ENCODE peak calls at places on chromosomes 6 and 20, in eight cellular contexts. One of them, this sample, is unnamed.

GRCh38 chr6:169852504-169853195 is 101.2 kb downstream of the ERMARD start:
- DNase-seq in GM20000: no peak
- DNase-seq in HTR-8/SVneo: no peak
- DNase-seq in fibroblast of mammary gland: no peak
- DNase-seq in substantia nigra: no peak
- DNase-seq in AML-193: no peak
- DNase-seq in testis: peak; percentile 7
- DNase-seq in EH: no peak
- DNase-seq in this sample: no peak

GRCh38 chr20:25197173-25197869 is 1.8 kb downstream of the ENTPD6 start:
- DNase-seq in AML-193: no peak
- DNase-seq in GM20000: no peak
- DNase-seq in EH: no peak
- DNase-seq in testis: no peak
- DNase-seq in fibroblast of mammary gland: no peak
- DNase-seq in substantia nigra: no peak
- DNase-seq in HTR-8/SVneo: no peak
- DNase-seq in this sample: no peak

GRCh38 chr6:15247750-15248450 is 2.0 kb downstream of the JARID2 start:
- DNase-seq in EH: peak; percentile 87
- DNase-seq in AML-193: no peak
- DNase-seq in HTR-8/SVneo: peak; percentile 41
- DNase-seq in substantia nigra: peak; percentile 68
- DNase-seq in GM20000: peak; percentile 71
- DNase-seq in fibroblast of mammary gland: peak; percentile 60
- DNase-seq in testis: peak; percentile 58
- DNase-seq in this sample: peak; percentile 81

GRCh38 chr6:96809119-96809518 is 28.2 kb downstream of the GPR63 start:
- DNase-seq in substantia nigra: no peak
- DNase-seq in GM20000: no peak
- DNase-seq in AML-193: no peak
- DNase-seq in fibroblast of mammary gland: no peak
- DNase-seq in HTR-8/SVneo: no peak
- DNase-seq in testis: no peak
- DNase-seq in EH: no peak
- DNase-seq in this sample: peak; percentile 89

GRCh38 chr6:80404889-80405288 is 298.4 kb downstream of the BCKDHB start:
- DNase-seq in AML-193: no peak
- DNase-seq in testis: no peak
- DNase-seq in HTR-8/SVneo: no peak
- DNase-seq in substantia nigra: no peak
- DNase-seq in EH: no peak
- DNase-seq in fibroblast of mammary gland: no peak
- DNase-seq in GM20000: no peak
- DNase-seq in this sample: no peak

GRCh38 chr6:139230421-139230840 is 61.4 kb downstream of the TXLNB start:
- DNase-seq in substantia nigra: no peak
- DNase-seq in fibroblast of mammary gland: peak; percentile 55
- DNase-seq in HTR-8/SVneo: no peak
- DNase-seq in GM20000: no peak
- DNase-seq in AML-193: peak; percentile 12
- DNase-seq in testis: no peak
- DNase-seq in EH: peak; percentile 39
- DNase-seq in this sample: peak; percentile 45

GRCh38 chr6:50902260-50902659 is 83.6 kb downstream of the TFAP2B start:
- DNase-seq in HTR-8/SVneo: no peak
- DNase-seq in GM20000: no peak
- DNase-seq in AML-193: no peak
- DNase-seq in fibroblast of mammary gland: no peak
- DNase-seq in testis: no peak
- DNase-seq in EH: no peak
- DNase-seq in substantia nigra: no peak
- DNase-seq in this sample: no peak

GRCh38 chr6:31203345-31203979 is 33.0 kb upstream of the POU5F1 start:
- DNase-seq in EH: peak; percentile 69
- DNase-seq in substantia nigra: no peak
- DNase-seq in HTR-8/SVneo: no peak
- DNase-seq in testis: no peak
- DNase-seq in fibroblast of mammary gland: peak; percentile 83
- DNase-seq in GM20000: no peak
- DNase-seq in AML-193: peak; percentile 79
- DNase-seq in this sample: peak; percentile 96

GRCh38 chr6:148835920-148836441 is 89.2 kb downstream of the UST start:
- DNase-seq in AML-193: no peak
- DNase-seq in HTR-8/SVneo: no peak
- DNase-seq in testis: no peak
- DNase-seq in fibroblast of mammary gland: peak; percentile 96
- DNase-seq in GM20000: peak; percentile 24
- DNase-seq in EH: peak; percentile 95
- DNase-seq in substantia nigra: no peak
- DNase-seq in this sample: no peak

GRCh38 chr6:156719720-156720563 is 57.2 kb upstream of the ARID1B start:
- DNase-seq in GM20000: peak; percentile 75
- DNase-seq in AML-193: no peak
- DNase-seq in EH: peak; percentile 94
- DNase-seq in HTR-8/SVneo: peak; percentile 13
- DNase-seq in fibroblast of mammary gland: peak; percentile 91
- DNase-seq in testis: peak; percentile 94
- DNase-seq in substantia nigra: peak; percentile 50
- DNase-seq in this sample: no peak

GRCh38 chr6:91476000-91476399 is 889.1 kb upstream of the MAP3K7 start:
- DNase-seq in EH: no peak
- DNase-seq in GM20000: peak; percentile 7
- DNase-seq in testis: peak; percentile 16
- DNase-seq in fibroblast of mammary gland: peak; percentile 2
- DNase-seq in substantia nigra: peak; percentile 2
- DNase-seq in HTR-8/SVneo: peak; percentile 5
- DNase-seq in AML-193: no peak
- DNase-seq in this sample: peak; percentile 94

GRCh38 chr6:52391599-52391998 is 28.5 kb upstream of the EFHC1 start:
- DNase-seq in EH: no peak
- DNase-seq in testis: no peak
- DNase-seq in substantia nigra: no peak
- DNase-seq in GM20000: no peak
- DNase-seq in HTR-8/SVneo: no peak
- DNase-seq in AML-193: no peak
- DNase-seq in fibroblast of mammary gland: no peak
- DNase-seq in this sample: no peak

GRCh38 chr6:6179858-6180257 is 140.6 kb downstream of the F13A1 start:
- DNase-seq in substantia nigra: no peak
- DNase-seq in AML-193: no peak
- DNase-seq in GM20000: no peak
- DNase-seq in EH: no peak
- DNase-seq in testis: no peak
- DNase-seq in fibroblast of mammary gland: no peak
- DNase-seq in HTR-8/SVneo: no peak
- DNase-seq in this sample: no peak

GRCh38 chr6:16380220-16380809 is 141.9 kb downstream of the GMPR start:
- DNase-seq in HTR-8/SVneo: no peak
- DNase-seq in substantia nigra: no peak
- DNase-seq in testis: no peak
- DNase-seq in EH: no peak
- DNase-seq in GM20000: no peak
- DNase-seq in AML-193: no peak
- DNase-seq in fibroblast of mammary gland: no peak
- DNase-seq in this sample: no peak

GRCh38 chr20:12311102-12311865 is 393.6 kb downstream of the BTBD3 start:
- DNase-seq in AML-193: no peak
- DNase-seq in testis: no peak
- DNase-seq in HTR-8/SVneo: no peak
- DNase-seq in fibroblast of mammary gland: no peak
- DNase-seq in substantia nigra: no peak
- DNase-seq in EH: no peak
- DNase-seq in GM20000: no peak
- DNase-seq in this sample: no peak

GRCh38 chr20:4243071-4243470 is 227.7 kb upstream of the RNF24 start:
- DNase-seq in HTR-8/SVneo: no peak
- DNase-seq in EH: no peak
- DNase-seq in fibroblast of mammary gland: no peak
- DNase-seq in substantia nigra: no peak
- DNase-seq in AML-193: no peak
- DNase-seq in GM20000: no peak
- DNase-seq in testis: peak; percentile 64
- DNase-seq in this sample: no peak

GRCh38 chr6:33029297-33030184 is 20.1 kb upstream of the HLA-DOA start:
- DNase-seq in fibroblast of mammary gland: peak; percentile 1
- DNase-seq in substantia nigra: no peak
- DNase-seq in GM20000: peak; percentile 73
- DNase-seq in AML-193: no peak
- DNase-seq in EH: peak; percentile 8
- DNase-seq in HTR-8/SVneo: no peak
- DNase-seq in testis: peak; percentile 40
- DNase-seq in this sample: peak; percentile 81

GRCh38 chr6:52522151-52522626 is 54.7 kb downstream of the TRAM2 start:
- DNase-seq in GM20000: no peak
- DNase-seq in substantia nigra: no peak
- DNase-seq in HTR-8/SVneo: no peak
- DNase-seq in testis: no peak
- DNase-seq in EH: peak; percentile 79
- DNase-seq in fibroblast of mammary gland: peak; percentile 93
- DNase-seq in AML-193: no peak
- DNase-seq in this sample: no peak

GRCh38 chr20:50111829-50112495 is 988 bp downstream of the UBE2V1 start:
- DNase-seq in GM20000: no peak
- DNase-seq in fibroblast of mammary gland: no peak
- DNase-seq in AML-193: no peak
- DNase-seq in EH: no peak
- DNase-seq in substantia nigra: no peak
- DNase-seq in HTR-8/SVneo: no peak
- DNase-seq in testis: no peak
- DNase-seq in this sample: peak; percentile 26

GRCh38 chr6:112180095-112180820 is 74.1 kb downstream of the LAMA4 start:
- DNase-seq in AML-193: peak; percentile 89
- DNase-seq in HTR-8/SVneo: peak; percentile 45
- DNase-seq in testis: peak; percentile 27
- DNase-seq in fibroblast of mammary gland: peak; percentile 91
- DNase-seq in substantia nigra: no peak
- DNase-seq in EH: peak; percentile 89
- DNase-seq in GM20000: peak; percentile 57
- DNase-seq in this sample: peak; percentile 84

GRCh38 chr20:38875170-38875993 is 50.8 kb upstream of the FAM83D start:
- DNase-seq in testis: no peak
- DNase-seq in EH: no peak
- DNase-seq in AML-193: no peak
- DNase-seq in fibroblast of mammary gland: no peak
- DNase-seq in substantia nigra: no peak
- DNase-seq in GM20000: peak; percentile 79
- DNase-seq in HTR-8/SVneo: no peak
- DNase-seq in this sample: peak; percentile 42

GRCh38 chr6:143333081-143333480 is 117.4 kb downstream of the ADAT2 start:
- DNase-seq in fibroblast of mammary gland: no peak
- DNase-seq in testis: no peak
- DNase-seq in HTR-8/SVneo: no peak
- DNase-seq in AML-193: no peak
- DNase-seq in GM20000: no peak
- DNase-seq in EH: peak; percentile 59
- DNase-seq in substantia nigra: no peak
- DNase-seq in this sample: no peak

GRCh38 chr6:31107052-31107451 is 5.3 kb downstream of the C6orf15 start:
- DNase-seq in EH: no peak
- DNase-seq in AML-193: no peak
- DNase-seq in substantia nigra: no peak
- DNase-seq in HTR-8/SVneo: no peak
- DNase-seq in fibroblast of mammary gland: no peak
- DNase-seq in testis: no peak
- DNase-seq in GM20000: no peak
- DNase-seq in this sample: no peak

GRCh38 chr20:10550204-10551118 is 115.4 kb downstream of the SLX4IP start:
- DNase-seq in substantia nigra: no peak
- DNase-seq in GM20000: no peak
- DNase-seq in testis: no peak
- DNase-seq in AML-193: no peak
- DNase-seq in HTR-8/SVneo: no peak
- DNase-seq in fibroblast of mammary gland: no peak
- DNase-seq in EH: no peak
- DNase-seq in this sample: no peak

GRCh38 chr6:64006246-64006645 is 370.6 kb downstream of the PHF3 start:
- DNase-seq in HTR-8/SVneo: no peak
- DNase-seq in testis: no peak
- DNase-seq in EH: no peak
- DNase-seq in fibroblast of mammary gland: no peak
- DNase-seq in GM20000: no peak
- DNase-seq in substantia nigra: no peak
- DNase-seq in AML-193: no peak
- DNase-seq in this sample: peak; percentile 39

GRCh38 chr20:24987244-24987643 is 5.3 kb downstream of the APMAP start:
- DNase-seq in substantia nigra: no peak
- DNase-seq in AML-193: peak; percentile 12
- DNase-seq in EH: no peak
- DNase-seq in testis: no peak
- DNase-seq in HTR-8/SVneo: no peak
- DNase-seq in fibroblast of mammary gland: peak; percentile 29
- DNase-seq in GM20000: no peak
- DNase-seq in this sample: no peak

GRCh38 chr6:41347349-41348050 is 12.1 kb downstream of the NCR2 start:
- DNase-seq in EH: no peak
- DNase-seq in substantia nigra: no peak
- DNase-seq in HTR-8/SVneo: no peak
- DNase-seq in AML-193: no peak
- DNase-seq in fibroblast of mammary gland: peak; percentile 47
- DNase-seq in GM20000: no peak
- DNase-seq in testis: no peak
- DNase-seq in this sample: no peak

GRCh38 chr6:16355238-16355637 is 116.9 kb downstream of the GMPR start:
- DNase-seq in EH: no peak
- DNase-seq in GM20000: no peak
- DNase-seq in testis: no peak
- DNase-seq in substantia nigra: no peak
- DNase-seq in AML-193: no peak
- DNase-seq in HTR-8/SVneo: no peak
- DNase-seq in fibroblast of mammary gland: no peak
- DNase-seq in this sample: no peak

GRCh38 chr6:25961619-25962367 is 809 bp upstream of the TRIM38 start:
- DNase-seq in fibroblast of mammary gland: peak; percentile 13
- DNase-seq in testis: no peak
- DNase-seq in substantia nigra: no peak
- DNase-seq in EH: no peak
- DNase-seq in AML-193: no peak
- DNase-seq in GM20000: peak; percentile 30
- DNase-seq in HTR-8/SVneo: no peak
- DNase-seq in this sample: peak; percentile 70